ENCODE peak calls at places on chromosomes 16 and 17, in seven cellular contexts. One of them, this sample, is unnamed.

GRCh38 chr17:66855204-66855603 is 20.3 kb downstream of the CACNG5 start:
- DNase-seq in mesendoderm: no peak
- DNase-seq in H9: peak; percentile 71
- DNase-seq in H1: peak; percentile 98
- DNase-seq in mesenchymal stem cell: no peak
- DNase-seq in IMR-90: no peak
- DNase-seq in trophoblast cell: peak; percentile 21
- DNase-seq in this sample: no peak

GRCh38 chr17:75847595-75848522 is 3.7 kb upstream of the UNC13D start:
- DNase-seq in IMR-90: no peak
- DNase-seq in trophoblast cell: no peak
- DNase-seq in mesendoderm: no peak
- DNase-seq in mesenchymal stem cell: no peak
- DNase-seq in H1: no peak
- DNase-seq in H9: no peak
- DNase-seq in this sample: no peak

GRCh38 chr17:17029938-17030337 is 12.3 kb upstream of the MPRIP start:
- DNase-seq in mesenchymal stem cell: no peak
- DNase-seq in trophoblast cell: no peak
- DNase-seq in H1: no peak
- DNase-seq in IMR-90: no peak
- DNase-seq in mesendoderm: no peak
- DNase-seq in H9: no peak
- DNase-seq in this sample: no peak

GRCh38 chr17:48882272-48882671 is 10.3 kb upstream of the ATP5MC1 start:
- DNase-seq in IMR-90: no peak
- DNase-seq in mesenchymal stem cell: no peak
- DNase-seq in H9: no peak
- DNase-seq in trophoblast cell: no peak
- DNase-seq in H1: no peak
- DNase-seq in mesendoderm: no peak
- DNase-seq in this sample: no peak

GRCh38 chr16:11291021-11291716 is 10.0 kb upstream of the PRM1 start:
- DNase-seq in H9: no peak
- DNase-seq in trophoblast cell: peak; percentile 97
- DNase-seq in IMR-90: no peak
- DNase-seq in mesenchymal stem cell: no peak
- DNase-seq in H1: no peak
- DNase-seq in mesendoderm: peak; percentile 87
- DNase-seq in this sample: no peak

GRCh38 chr16:85667261-85667660 is 21.5 kb downstream of the GINS2 start:
- DNase-seq in mesenchymal stem cell: no peak
- DNase-seq in H9: no peak
- DNase-seq in trophoblast cell: no peak
- DNase-seq in H1: no peak
- DNase-seq in IMR-90: no peak
- DNase-seq in mesendoderm: no peak
- DNase-seq in this sample: no peak

GRCh38 chr17:49438439-49438861 is 23.8 kb upstream of the PHB1 start:
- DNase-seq in H9: peak; percentile 52
- DNase-seq in H1: peak; percentile 61
- DNase-seq in IMR-90: no peak
- DNase-seq in mesenchymal stem cell: peak; percentile 15
- DNase-seq in trophoblast cell: no peak
- DNase-seq in mesendoderm: peak; percentile 56
- DNase-seq in this sample: peak; percentile 89

GRCh38 chr17:32519769-32520701 is 33.2 kb downstream of the CDK5R1 start:
- DNase-seq in mesenchymal stem cell: peak; percentile 35
- DNase-seq in mesendoderm: peak; percentile 80
- DNase-seq in H1: no peak
- DNase-seq in IMR-90: no peak
- DNase-seq in H9: peak; percentile 55
- DNase-seq in trophoblast cell: no peak
- DNase-seq in this sample: peak; percentile 35

GRCh38 chr17:56639517-56639916 is 46.0 kb downstream of the NOG start:
- DNase-seq in mesenchymal stem cell: no peak
- DNase-seq in H1: no peak
- DNase-seq in IMR-90: no peak
- DNase-seq in mesendoderm: no peak
- DNase-seq in trophoblast cell: no peak
- DNase-seq in H9: no peak
- DNase-seq in this sample: no peak

GRCh38 chr16:56203052-56203451 is 11.8 kb downstream of the GNAO1 start:
- DNase-seq in IMR-90: peak; percentile 6
- DNase-seq in H1: peak; percentile 53
- DNase-seq in trophoblast cell: peak; percentile 64
- DNase-seq in mesenchymal stem cell: peak; percentile 19
- DNase-seq in mesendoderm: peak; percentile 84
- DNase-seq in H9: peak; percentile 70
- DNase-seq in this sample: no peak

GRCh38 chr17:18184143-18185007 is 747 bp downstream of the ALKBH5 start:
- DNase-seq in trophoblast cell: peak; percentile 61
- DNase-seq in IMR-90: peak; percentile 55
- DNase-seq in mesenchymal stem cell: peak; percentile 75
- DNase-seq in H1: peak; percentile 65
- DNase-seq in H9: peak; percentile 61
- DNase-seq in mesendoderm: peak; percentile 68
- DNase-seq in this sample: peak; percentile 33

GRCh38 chr16:71440669-71441347 is 1.0 kb downstream of the TLE7 start:
- DNase-seq in H1: peak; percentile 82
- DNase-seq in mesenchymal stem cell: no peak
- DNase-seq in H9: peak; percentile 73
- DNase-seq in mesendoderm: peak; percentile 42
- DNase-seq in trophoblast cell: peak; percentile 48
- DNase-seq in IMR-90: no peak
- DNase-seq in this sample: no peak

GRCh38 chr17:6995500-6996255 is at the start of gene ALOX12:
- DNase-seq in H9: peak; percentile 86
- DNase-seq in IMR-90: no peak
- DNase-seq in trophoblast cell: peak; percentile 44
- DNase-seq in mesendoderm: peak; percentile 72
- DNase-seq in mesenchymal stem cell: no peak
- DNase-seq in H1: peak; percentile 77
- DNase-seq in this sample: no peak

GRCh38 chr17:6245301-6245810 is 175.2 kb downstream of the WSCD1 start:
- DNase-seq in mesenchymal stem cell: no peak
- DNase-seq in mesendoderm: no peak
- DNase-seq in trophoblast cell: no peak
- DNase-seq in H1: no peak
- DNase-seq in IMR-90: no peak
- DNase-seq in H9: peak; percentile 21
- DNase-seq in this sample: no peak

GRCh38 chr16:17374668-17375255 is 96.0 kb downstream of the XYLT1 start:
- DNase-seq in IMR-90: no peak
- DNase-seq in H1: no peak
- DNase-seq in mesenchymal stem cell: no peak
- DNase-seq in H9: no peak
- DNase-seq in mesendoderm: no peak
- DNase-seq in trophoblast cell: no peak
- DNase-seq in this sample: no peak

GRCh38 chr17:31404028-31404949 is 12.8 kb downstream of the RAB11FIP4 start:
- DNase-seq in trophoblast cell: peak; percentile 92
- DNase-seq in H1: no peak
- DNase-seq in H9: peak; percentile 33
- DNase-seq in mesenchymal stem cell: no peak
- DNase-seq in mesendoderm: no peak
- DNase-seq in IMR-90: no peak
- DNase-seq in this sample: no peak

GRCh38 chr17:83028851-83029250 is 50.6 kb upstream of the METRNL start:
- DNase-seq in trophoblast cell: no peak
- DNase-seq in mesendoderm: no peak
- DNase-seq in IMR-90: no peak
- DNase-seq in H9: no peak
- DNase-seq in H1: no peak
- DNase-seq in mesenchymal stem cell: no peak
- DNase-seq in this sample: no peak

GRCh38 chr16:28180660-28181556 is 30.9 kb downstream of the XPO6 start:
- DNase-seq in mesenchymal stem cell: peak; percentile 45
- DNase-seq in mesendoderm: no peak
- DNase-seq in H9: no peak
- DNase-seq in trophoblast cell: peak; percentile 71
- DNase-seq in IMR-90: peak; percentile 70
- DNase-seq in H1: no peak
- DNase-seq in this sample: no peak

GRCh38 chr16:57341062-57341440 is 17.5 kb upstream of the CCL22 start:
- DNase-seq in IMR-90: no peak
- DNase-seq in H1: no peak
- DNase-seq in H9: no peak
- DNase-seq in mesenchymal stem cell: no peak
- DNase-seq in trophoblast cell: no peak
- DNase-seq in mesendoderm: no peak
- DNase-seq in this sample: no peak

GRCh38 chr16:47657977-47658376 is 196.8 kb downstream of the PHKB start:
- DNase-seq in H1: no peak
- DNase-seq in mesenchymal stem cell: no peak
- DNase-seq in trophoblast cell: no peak
- DNase-seq in mesendoderm: no peak
- DNase-seq in H9: no peak
- DNase-seq in IMR-90: no peak
- DNase-seq in this sample: no peak

GRCh38 chr16:68083861-68084503 is 1.2 kb upstream of the NFATC3 start:
- DNase-seq in mesenchymal stem cell: peak; percentile 75
- DNase-seq in IMR-90: peak; percentile 37
- DNase-seq in H1: no peak
- DNase-seq in trophoblast cell: peak; percentile 47
- DNase-seq in mesendoderm: peak; percentile 75
- DNase-seq in H9: no peak
- DNase-seq in this sample: peak; percentile 53

GRCh38 chr17:17180141-17180603 is 26.0 kb downstream of the PLD6 start:
- DNase-seq in trophoblast cell: no peak
- DNase-seq in mesendoderm: no peak
- DNase-seq in mesenchymal stem cell: no peak
- DNase-seq in H1: no peak
- DNase-seq in IMR-90: no peak
- DNase-seq in H9: no peak
- DNase-seq in this sample: no peak

GRCh38 chr16:49503242-49504022 is 129.8 kb downstream of the C16orf78 start:
- DNase-seq in H1: no peak
- DNase-seq in IMR-90: no peak
- DNase-seq in mesenchymal stem cell: no peak
- DNase-seq in H9: no peak
- DNase-seq in trophoblast cell: no peak
- DNase-seq in mesendoderm: no peak
- DNase-seq in this sample: no peak

GRCh38 chr17:37605813-37606505 is 3.3 kb downstream of the SYNRG start:
- DNase-seq in H1: no peak
- DNase-seq in IMR-90: no peak
- DNase-seq in mesenchymal stem cell: no peak
- DNase-seq in trophoblast cell: no peak
- DNase-seq in H9: no peak
- DNase-seq in mesendoderm: no peak
- DNase-seq in this sample: no peak

GRCh38 chr16:26532456-26532855 is 534.3 kb upstream of the C16orf82 start:
- DNase-seq in mesendoderm: peak; percentile 7
- DNase-seq in trophoblast cell: no peak
- DNase-seq in IMR-90: no peak
- DNase-seq in H1: no peak
- DNase-seq in H9: no peak
- DNase-seq in mesenchymal stem cell: no peak
- DNase-seq in this sample: no peak
- H2AK5ac ChIP-seq in mesendoderm: no peak overlapping the region
- H2AK5ac ChIP-seq in trophoblast cell: no peak overlapping the region
- H2AK5ac ChIP-seq in IMR-90: no peak overlapping the region
- H2AK5ac ChIP-seq in H1: no peak overlapping the region
- H2AK5ac ChIP-seq in H9: no peak overlapping the region
- H2AK5ac ChIP-seq in mesenchymal stem cell: no peak overlapping the region
- H2AK5ac ChIP-seq in this sample: no peak overlapping the region

GRCh38 chr17:51813166-51813783 is 345.2 kb downstream of the CA10 start:
- DNase-seq in mesenchymal stem cell: no peak
- DNase-seq in H1: no peak
- DNase-seq in mesendoderm: no peak
- DNase-seq in H9: no peak
- DNase-seq in IMR-90: no peak
- DNase-seq in trophoblast cell: no peak
- DNase-seq in this sample: no peak
- H2AK5ac ChIP-seq in mesenchymal stem cell: no peak overlapping the region
- H2AK5ac ChIP-seq in H1: no peak overlapping the region
- H2AK5ac ChIP-seq in mesendoderm: no peak overlapping the region
- H2AK5ac ChIP-seq in H9: no peak overlapping the region
- H2AK5ac ChIP-seq in IMR-90: no peak overlapping the region
- H2AK5ac ChIP-seq in trophoblast cell: no peak overlapping the region
- H2AK5ac ChIP-seq in this sample: no peak overlapping the region

GRCh38 chr17:38848939-38849563 is 4.5 kb downstream of the RPL23 start:
- DNase-seq in H9: no peak
- DNase-seq in mesendoderm: no peak
- DNase-seq in H1: no peak
- DNase-seq in IMR-90: no peak
- DNase-seq in trophoblast cell: no peak
- DNase-seq in mesenchymal stem cell: no peak
- DNase-seq in this sample: no peak

GRCh38 chr17:38848557-38848891 is 5.0 kb downstream of the RPL23 start:
- DNase-seq in H9: no peak
- DNase-seq in trophoblast cell: no peak
- DNase-seq in H1: no peak
- DNase-seq in mesenchymal stem cell: no peak
- DNase-seq in IMR-90: no peak
- DNase-seq in mesendoderm: no peak
- DNase-seq in this sample: no peak

DNA sequence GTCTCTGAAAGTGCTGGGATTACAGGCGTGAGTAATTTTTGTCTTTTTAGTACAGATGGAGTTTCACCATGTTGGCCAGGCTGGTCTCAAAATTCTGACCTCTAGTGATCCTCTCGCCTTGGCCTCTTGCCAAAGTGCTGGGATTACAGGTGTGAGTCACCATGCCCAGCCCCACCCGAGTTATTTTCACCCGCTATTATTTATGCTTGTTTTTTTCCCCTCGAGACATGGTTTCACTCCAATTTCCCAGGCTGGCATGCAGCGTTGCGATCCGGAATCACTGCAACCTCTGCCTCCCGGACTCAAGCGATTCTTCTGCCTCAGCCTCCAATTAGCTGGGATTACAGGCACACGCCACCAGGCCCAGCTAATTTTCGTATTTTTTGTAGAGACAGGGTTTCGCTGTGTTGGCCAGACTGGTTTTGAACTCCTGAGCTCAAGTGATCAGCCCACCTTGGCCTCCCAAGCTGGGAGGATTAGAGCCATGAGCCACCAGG is 9.2 kb downstream of the RPL23 start:
- DNase-seq in H9: no peak
- DNase-seq in IMR-90: no peak
- DNase-seq in trophoblast cell: no peak
- DNase-seq in mesenchymal stem cell: peak; percentile 17
- DNase-seq in H1: no peak
- DNase-seq in mesendoderm: peak; percentile 38
- DNase-seq in this sample: no peak
- H2AK5ac ChIP-seq in H9: no peak overlapping the region
- H2AK5ac ChIP-seq in IMR-90: no peak overlapping the region
- H2AK5ac ChIP-seq in trophoblast cell: no peak overlapping the region
- H2AK5ac ChIP-seq in mesenchymal stem cell: no peak overlapping the region
- H2AK5ac ChIP-seq in H1: no peak overlapping the region
- H2AK5ac ChIP-seq in mesendoderm: no peak overlapping the region
- H2AK5ac ChIP-seq in this sample: no peak overlapping the region

DNA sequence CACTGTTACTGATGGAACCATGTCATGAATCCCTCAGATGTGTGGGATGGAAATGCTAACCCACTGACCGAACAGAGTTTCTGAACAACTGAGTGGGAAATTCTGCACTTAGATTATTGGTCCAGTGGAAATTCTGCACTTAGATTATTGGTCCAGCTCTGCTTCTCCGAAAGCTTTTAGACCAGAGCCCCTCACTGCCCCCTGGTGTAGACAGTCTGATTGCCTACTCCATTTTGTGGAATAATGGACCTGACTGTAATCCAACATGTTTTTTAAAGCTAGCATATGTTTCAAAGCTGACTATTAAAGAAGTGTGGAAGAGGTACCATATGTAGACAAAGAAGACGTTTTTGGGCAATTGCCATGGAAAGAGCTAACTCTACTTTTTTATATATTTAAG is 50.3 kb upstream of the TBX2 start:
- DNase-seq in mesenchymal stem cell: no peak
- DNase-seq in trophoblast cell: peak; percentile 18
- DNase-seq in mesendoderm: no peak
- DNase-seq in H9: no peak
- DNase-seq in IMR-90: no peak
- DNase-seq in H1: no peak
- DNase-seq in this sample: no peak
- H2AK5ac ChIP-seq in mesenchymal stem cell: no peak overlapping the region
- H2AK5ac ChIP-seq in trophoblast cell: no peak overlapping the region
- H2AK5ac ChIP-seq in mesendoderm: no peak overlapping the region
- H2AK5ac ChIP-seq in H9: no peak overlapping the region
- H2AK5ac ChIP-seq in IMR-90: no peak overlapping the region
- H2AK5ac ChIP-seq in H1: no peak overlapping the region
- H2AK5ac ChIP-seq in this sample: no peak overlapping the region